ENCODE peak calls at places on chromosomes 1 and 21, in nine cellular contexts. W is ovary, T is IMR-90, Q is heart left ventricle, Y is body of pancreas, E is GM12878, A is adrenal gland, B is A549, D is uterus. G is an unnamed sample.

GRCh38 chr1:55827350-55827749 is 612.2 kb upstream of the USP24 start:
- DNase-seq in A (no peak), T (peak), B (no peak), D (peak), Y (no peak), W (no peak), E (no peak), Q (no peak), G (no peak)

GRCh38 chr1:167165948-167166702 is 54.6 kb upstream of the POU2F1 start:
- DNase-seq in D (no peak), B (no peak), Y (no peak), T (no peak), Q (no peak), E (no peak), W (no peak), A (no peak), G (no peak)

GRCh38 chr21:44497641-44498243 is 42.3 kb downstream of the KRTAP10-1 start:
- DNase-seq in T (no peak), B (no peak), Y (no peak), A (no peak), W (no peak), Q (no peak), D (no peak), E (no peak), G (peak)

GRCh38 chr21:26124421-26124833 is 46.1 kb downstream of the APP start:
- DNase-seq in Y (no peak), E (no peak), Q (no peak), D (no peak), T (peak), A (no peak), B (no peak), W (no peak), G (no peak)

GRCh38 chr1:163670980-163671757 is 349.4 kb downstream of the NUF2 start:
- DNase-seq in A (no peak), T (no peak), B (no peak), D (no peak), Y (no peak), E (no peak), W (no peak), Q (no peak), G (no peak)

GRCh38 chr1:164692420-164692819 is 133.4 kb downstream of the PBX1 start:
- DNase-seq in D (no peak), Y (no peak), E (no peak), Q (no peak), W (no peak), A (no peak), T (no peak), B (no peak), G (no peak)

GRCh38 chr1:227900571-227901051 is 47.1 kb downstream of the WNT9A start:
- DNase-seq in T (no peak), E (no peak), W (peak), Q (no peak), B (no peak), Y (peak), D (no peak), A (no peak), G (no peak)

GRCh38 chr1:41242645-41243171 is 602 bp upstream of the SCMH1 start:
- DNase-seq in Q (no peak), T (no peak), D (no peak), B (no peak), E (no peak), W (peak), A (no peak), Y (no peak), G (no peak)

DNA sequence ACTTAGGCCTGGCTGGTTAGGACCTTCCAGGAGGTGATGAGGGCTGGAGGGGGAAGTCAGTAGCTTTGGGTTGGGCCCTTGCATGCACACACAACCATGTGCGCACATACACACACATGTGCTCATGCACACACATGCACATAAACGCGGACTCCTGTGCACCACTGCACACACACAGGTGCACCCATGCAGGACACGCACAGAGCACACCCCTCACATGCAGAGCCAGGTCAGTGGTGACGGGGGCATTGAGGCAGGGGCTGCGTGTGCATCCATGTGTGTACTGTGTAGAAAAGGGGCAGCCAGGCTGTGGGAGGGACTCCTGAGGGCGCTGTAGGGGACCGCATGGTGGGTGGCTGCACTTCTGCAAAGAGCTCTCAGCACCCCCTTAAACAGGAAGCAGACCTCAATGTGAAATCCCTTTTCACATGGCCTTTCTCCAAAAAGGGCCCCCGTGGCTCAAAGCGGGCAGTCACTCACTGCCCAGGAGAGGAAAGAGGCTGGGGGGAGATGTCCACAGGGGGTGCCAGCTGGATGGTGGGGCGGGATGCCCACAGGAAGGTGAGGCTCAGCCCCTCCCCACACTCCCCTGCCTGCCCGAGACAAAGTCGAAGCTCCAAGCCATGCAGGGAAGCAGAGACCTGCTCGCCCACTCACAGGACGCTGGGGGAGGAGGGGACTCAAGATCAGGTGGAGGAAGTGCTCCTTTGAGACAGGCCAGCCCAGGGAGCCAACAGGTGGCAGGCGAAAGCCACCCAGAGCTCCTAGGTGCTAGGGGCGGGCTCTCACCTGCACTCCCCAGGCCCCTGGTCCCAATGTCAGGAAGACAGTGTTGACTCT is 95.2 kb downstream of the ITPKB start:
- DNase-seq in B (no peak), A (no peak), T (no peak), Y (peak), D (peak), E (peak), W (no peak), Q (peak), G (peak)
- TF ChIP-seq POLR2A in B (no peak), A (no peak), T (no peak), Y (no peak), D (no peak), E (peak), W (no peak), Q (no peak), G (no peak)

GRCh38 chr21:45509566-45510465 is 32.4 kb downstream of the SLC19A1 start:
- DNase-seq in T (no peak), A (no peak), Q (peak), E (no peak), D (no peak), W (peak), Y (no peak), B (no peak), G (no peak)
- TF ChIP-seq CTCF in T (no peak), A (no peak), Q (no peak), E (no peak), D (no peak), W (no peak), Y (no peak), B (no peak), G (no peak)

GRCh38 chr1:197146108-197147095 is at the start of gene ASPM:
- DNase-seq in D (peak), B (peak), W (peak), T (peak), A (peak), Y (peak), Q (peak), E (peak), G (peak)
- TF ChIP-seq POLR2A in D (no peak), B (no peak), W (no peak), T (no peak), A (no peak), Y (no peak), Q (no peak), E (peak), G (no peak)

GRCh38 chr1:246647113-246647512 is 77.1 kb upstream of the SCCPDH start:
- DNase-seq in E (no peak), T (peak), Y (no peak), D (peak), Q (peak), A (no peak), W (no peak), B (no peak), G (no peak)
- TF ChIP-seq CTCF in E (no peak), T (peak), Y (no peak), D (peak), Q (peak), A (no peak), W (no peak), B (no peak), G (no peak)

DNA sequence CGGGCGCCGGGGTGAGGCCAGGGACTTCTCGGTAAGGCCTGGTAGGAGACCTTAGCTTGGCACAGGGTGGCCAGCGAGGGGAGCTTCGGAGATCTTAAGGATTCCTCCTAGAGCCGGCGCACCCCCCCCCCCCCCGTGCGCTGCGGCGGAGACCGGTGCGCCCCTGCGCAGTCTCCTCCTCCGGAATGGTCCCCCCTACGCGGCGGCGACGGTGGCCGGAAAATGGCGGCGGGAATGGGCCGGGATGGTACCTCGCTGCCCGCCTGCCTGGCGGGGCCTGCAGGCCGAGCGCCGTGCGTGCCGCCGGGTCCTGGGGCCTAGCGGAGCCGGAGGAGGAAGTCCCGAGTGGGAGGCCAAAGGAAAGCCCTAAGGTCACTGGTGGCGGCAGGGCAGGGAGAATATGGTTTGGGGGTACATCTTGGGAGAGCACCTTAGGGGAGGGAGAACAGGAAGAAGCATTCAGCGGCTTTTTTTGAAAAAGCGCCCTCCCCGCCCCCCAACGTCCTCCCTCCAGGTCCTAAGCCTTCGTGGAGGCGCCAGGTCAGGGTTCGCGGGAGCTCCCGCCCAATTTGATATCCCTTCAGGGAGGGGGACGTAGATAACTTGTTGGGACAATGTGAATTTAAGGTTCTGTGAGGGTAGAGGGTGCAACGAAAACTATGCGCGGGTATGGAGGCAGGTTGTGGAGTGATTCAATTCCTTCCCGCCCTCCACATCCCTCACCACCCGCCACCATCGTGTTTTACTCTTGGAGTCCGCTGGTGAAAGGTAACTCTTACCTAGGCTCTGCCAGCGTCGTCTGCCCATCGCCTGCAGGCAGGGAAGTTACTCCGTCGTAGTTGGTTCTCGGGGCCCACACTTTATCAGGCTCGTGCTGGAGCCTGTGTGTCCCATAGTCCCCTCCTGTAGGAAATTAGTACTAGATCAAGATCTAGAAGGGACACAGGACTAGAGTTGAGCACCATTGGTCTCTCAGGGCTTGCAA is 552 bp downstream of the SRRM1 start:
- DNase-seq in W (no peak), Q (peak), D (no peak), Y (peak), B (peak), E (no peak), A (peak), T (no peak), G (peak)
- TF ChIP-seq POLR2A in W (peak), Q (no peak), D (no peak), Y (no peak), B (no peak), E (peak), A (no peak), T (no peak), G (no peak)

GRCh38 chr1:25797939-25798338 is 2.1 kb upstream of the SELENON start:
- DNase-seq in T (no peak), Y (peak), W (no peak), A (peak), E (no peak), D (no peak), B (peak), Q (no peak), G (no peak)
- TF ChIP-seq CTCF in T (peak), Y (peak), W (no peak), A (no peak), E (peak), D (no peak), B (peak), Q (peak), G (no peak)

GRCh38 chr21:42262826-42263225 is 43.9 kb downstream of the ABCG1 start:
- DNase-seq in D (peak), B (peak), Y (peak), Q (peak), E (no peak), W (no peak), A (peak), T (peak), G (peak)
- TF ChIP-seq POLR2A in D (no peak), B (no peak), Y (no peak), Q (no peak), E (no peak), W (no peak), A (peak), T (no peak), G (no peak)

GRCh38 chr1:248686815-248687214 is 15.8 kb downstream of the OR14I1 start:
- DNase-seq in T (no peak), B (no peak), D (no peak), Y (peak), A (no peak), W (no peak), E (peak), Q (no peak), G (no peak)
- TF ChIP-seq CTCF in T (no peak), B (peak), D (no peak), Y (no peak), A (no peak), W (no peak), E (peak), Q (no peak), G (no peak)